ENCODE peak calls at places on chromosome 11, in four cellular contexts. P is IMR-90, W is H9, F is H1. E is an unnamed sample.

GRCh38 chr11:79438631-79439429 is 2.0 kb downstream of the TENM4 start:
- DNase-seq in P (peak), W (peak), F (peak), E (peak)

GRCh38 chr11:93942176-93942575 is 79.0 kb upstream of the HEPHL1 start:
- DNase-seq in P (no peak), W (no peak), F (no peak), E (no peak)

GRCh38 chr11:19766206-19766605 is 53.6 kb downstream of the NAV2 start:
- DNase-seq in P (peak), W (no peak), F (no peak), E (peak)

GRCh38 chr11:67699521-67699920 is 25.1 kb upstream of the ALDH3B2 start:
- DNase-seq in P (peak), W (no peak), F (peak), E (no peak)

GRCh38 chr11:111733009-111733408 is 33.2 kb downstream of the PPP2R1B start:
- DNase-seq in P (peak), W (no peak), F (no peak), E (no peak)

GRCh38 chr11:75241036-75241905 is 697 bp downstream of the TPBGL start:
- DNase-seq in P (peak), W (peak), F (peak), E (peak)

GRCh38 chr11:130906616-130907015 is 9.7 kb downstream of the SNX19 start:
- DNase-seq in P (no peak), W (no peak), F (no peak), E (no peak)

GRCh38 chr11:33722579-33723234 is 13.5 kb downstream of the CD59 start:
- DNase-seq in P (peak), W (no peak), F (no peak), E (peak)

GRCh38 chr11:6319001-6319878 is 1.1 kb downstream of the CAVIN3 start:
- DNase-seq in P (peak), W (peak), F (peak), E (peak)

GRCh38 chr11:35418847-35419712 is at the start of gene SLC1A2:
- DNase-seq in P (peak), W (peak), F (peak), E (peak)

GRCh38 chr11:74004046-74004693 is 4.7 kb downstream of the UCP3 start:
- DNase-seq in P (no peak), W (no peak), F (no peak), E (no peak)

GRCh38 chr11:23252426-23252825 is 392.2 kb upstream of the CCDC179 start:
- DNase-seq in P (no peak), W (no peak), F (no peak), E (no peak)

GRCh38 chr11:125257185-125257584 is 92.6 kb downstream of the PKNOX2 start:
- DNase-seq in P (no peak), W (peak), F (peak), E (peak)

GRCh38 chr11:75349540-75350116 is 1.8 kb downstream of the ARRB1 start:
- DNase-seq in P (no peak), W (peak), F (no peak), E (peak)

GRCh38 chr11:101342307-101342706 is 212.7 kb upstream of the PGR start:
- DNase-seq in P (no peak), W (no peak), F (no peak), E (no peak)

GRCh38 chr11:33640730-33641371 is 59.8 kb downstream of the C11orf91 start:
- DNase-seq in P (no peak), W (no peak), F (no peak), E (no peak)

GRCh38 chr11:91163619-91164451 is 941.0 kb upstream of the CHORDC1 start:
- DNase-seq in P (peak), W (no peak), F (no peak), E (no peak)

GRCh38 chr11:86438685-86439084 is 64.0 kb downstream of the CCDC81 start:
- DNase-seq in P (peak), W (no peak), F (no peak), E (peak)

GRCh38 chr11:31763296-31763695 is 47.8 kb downstream of the PAX6 start:
- DNase-seq in P (no peak), W (no peak), F (no peak), E (no peak)

GRCh38 chr11:15280393-15280792 is 165.7 kb downstream of the INSC start:
- DNase-seq in P (no peak), W (no peak), F (no peak), E (no peak)

GRCh38 chr11:50379484-50379883 is 346.8 kb downstream of the OR4C45 start:
- DNase-seq in P (no peak), W (no peak), F (no peak), E (no peak)

DNA sequence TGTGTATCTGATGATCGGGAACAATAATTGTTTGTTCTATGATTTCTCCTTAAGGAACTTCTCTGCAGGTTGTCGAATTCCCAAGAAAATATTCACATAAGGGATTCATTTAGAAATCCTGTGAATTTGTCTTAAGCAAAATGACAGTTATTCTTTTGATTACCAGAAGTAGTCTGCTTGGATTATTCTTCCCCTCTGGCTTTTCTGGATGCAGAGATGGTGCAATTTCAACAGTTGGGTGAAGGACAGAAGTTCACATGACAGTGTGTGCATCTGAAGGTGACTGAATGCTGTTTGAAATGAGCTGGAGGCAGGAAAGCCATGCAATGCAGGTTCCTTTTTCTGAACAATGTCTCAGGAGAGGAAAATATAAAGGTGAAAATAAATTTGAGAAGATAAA is 137.2 kb upstream of the MTMR2 start:
- DNase-seq in P (no peak), W (no peak), F (no peak), E (no peak)
- H2BK5ac ChIP-seq in P (no peak), W (no peak), F (no peak), E (no peak)

DNA sequence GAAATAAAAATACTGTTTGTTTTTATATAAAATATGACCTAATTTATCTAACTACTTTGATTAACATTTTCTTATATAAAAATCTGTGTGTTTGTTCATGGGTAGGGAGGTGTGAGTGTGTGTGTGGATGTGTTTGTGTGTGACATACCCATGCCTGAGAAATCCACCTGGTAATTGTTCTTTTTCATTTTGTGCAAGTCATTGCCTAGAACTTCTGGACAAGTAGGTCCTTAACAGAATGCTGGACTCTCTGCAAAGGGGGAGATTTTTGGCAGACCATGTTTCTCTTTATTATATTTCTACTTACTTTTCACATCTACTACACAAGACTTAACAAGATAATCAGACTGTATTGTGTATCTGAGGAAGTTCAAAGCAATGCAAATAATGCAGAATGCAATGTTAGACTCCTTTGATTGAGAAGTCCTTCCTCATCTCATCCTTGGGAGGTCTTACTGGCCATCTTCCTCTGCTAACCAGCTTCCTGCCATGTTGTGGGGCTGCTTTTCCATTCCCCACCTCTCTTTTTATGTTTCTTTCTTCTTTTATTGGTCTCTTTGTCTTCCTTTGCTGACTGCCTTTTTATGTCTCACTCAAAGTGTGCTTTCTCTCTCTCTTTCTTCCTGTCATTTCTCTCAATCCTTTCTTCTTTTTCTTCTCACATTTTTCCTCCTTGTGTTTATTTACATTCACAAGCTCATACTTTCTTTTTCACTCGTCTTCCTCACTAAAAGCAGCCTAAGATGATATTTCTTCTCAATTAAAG is 1017.0 kb upstream of the CNTN5 start:
- DNase-seq in P (no peak), W (no peak), F (no peak), E (no peak)
- H4K5ac ChIP-seq in P (no peak), W (no peak), F (no peak), E (no peak)

DNA sequence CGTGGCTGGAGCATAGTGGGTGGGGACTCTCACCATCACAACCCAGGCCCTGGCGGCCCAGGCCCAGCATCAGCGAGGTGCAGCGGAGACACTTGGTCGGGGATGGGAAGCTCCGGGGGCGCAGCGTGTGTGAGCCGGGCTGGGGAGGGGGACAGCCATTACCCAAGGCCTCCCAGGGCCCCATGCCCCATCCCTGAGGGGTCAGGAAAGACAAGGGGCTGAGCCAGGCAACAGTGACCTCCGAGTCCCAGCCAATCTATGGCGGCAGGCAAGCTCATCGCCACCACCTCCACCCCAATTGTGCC is 11.3 kb downstream of the CDC42BPG start:
- DNase-seq in P (no peak), W (no peak), F (no peak), E (no peak)
- H2BK5ac ChIP-seq in P (no peak), W (no peak), F (no peak), E (no peak)

GRCh38 chr11:69683764-69684333 is 8.7 kb upstream of the LTO1 start:
- DNase-seq in P (no peak), W (peak), F (peak), E (peak)
- H4K5ac ChIP-seq in P (no peak), W (no peak), F (no peak), E (no peak)

GRCh38 chr11:2180775-2181370 is 9.3 kb upstream of the TH start:
- DNase-seq in P (no peak), W (no peak), F (no peak), E (no peak)

GRCh38 chr11:2179516-2179915 is 7.9 kb upstream of the TH start:
- DNase-seq in P (no peak), W (no peak), F (no peak), E (no peak)

GRCh38 chr11:2177081-2177480 is 5.5 kb upstream of the TH start:
- DNase-seq in P (no peak), W (no peak), F (no peak), E (no peak)

GRCh38 chr11:2180347-2180746 is 8.7 kb upstream of the TH start:
- DNase-seq in P (no peak), W (no peak), F (no peak), E (no peak)

DNA sequence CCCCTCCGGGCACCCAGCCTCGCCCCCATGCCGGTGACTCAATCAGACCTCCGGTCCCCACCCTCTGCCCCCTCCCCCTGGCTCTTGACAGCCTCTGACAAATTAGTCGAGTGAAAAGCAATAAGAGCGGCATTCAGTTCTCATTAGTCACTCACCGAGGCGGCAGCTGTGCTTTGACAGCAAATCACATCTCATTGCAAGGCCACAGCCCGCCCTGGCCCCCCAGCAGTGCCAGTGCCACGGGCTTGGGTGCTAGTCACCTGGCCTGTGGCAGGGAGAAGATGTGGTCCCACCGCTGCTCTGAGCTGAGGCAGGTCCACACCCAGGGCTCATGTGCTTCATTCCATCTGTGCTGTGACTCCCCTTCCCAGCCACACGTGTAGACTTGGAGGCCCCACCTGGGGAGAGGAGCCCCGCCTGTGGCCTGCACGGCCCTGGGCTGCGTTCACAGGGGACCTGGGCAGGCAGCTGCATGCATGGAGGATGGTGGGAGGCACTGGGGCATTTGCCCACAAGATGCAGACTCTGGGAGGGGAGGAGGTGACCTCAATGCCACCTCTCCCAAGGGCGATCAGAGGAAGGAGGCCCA is 7.4 kb upstream of the TH start:
- DNase-seq in P (peak), W (no peak), F (no peak), E (peak)
- H2BK5ac ChIP-seq in P (no peak), W (no peak), F (no peak), E (no peak)

DNA sequence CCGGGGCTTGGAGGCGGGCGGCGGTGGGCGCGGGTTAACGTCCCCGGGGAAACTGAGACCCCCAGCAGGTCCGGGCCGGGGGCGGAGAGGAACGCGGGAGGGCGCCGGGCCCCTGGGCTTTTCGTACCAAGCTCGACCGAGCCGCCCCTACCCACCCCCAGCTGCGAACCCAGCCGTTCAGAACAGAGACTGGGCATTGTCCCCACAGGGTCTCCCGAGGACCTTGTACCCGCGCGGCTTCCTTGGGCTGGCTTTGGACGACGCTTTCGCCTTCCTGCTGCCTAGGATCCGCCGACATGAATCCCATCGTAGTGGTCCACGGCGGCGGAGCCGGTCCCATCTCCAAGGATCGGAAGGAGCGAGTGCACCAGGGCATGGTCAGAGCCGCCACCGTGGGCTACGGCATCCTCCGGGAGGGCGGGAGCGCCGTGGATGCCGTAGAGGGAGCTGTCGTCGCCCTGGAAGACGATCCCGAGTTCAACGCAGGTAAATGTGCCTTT is 484 bp downstream of the ASRGL1 start:
- DNase-seq in P (no peak), W (peak), F (no peak), E (peak)
- H4K5ac ChIP-seq in P (no peak), W (no peak), F (no peak), E (no peak)

GRCh38 chr11:126280595-126280994 is 2.3 kb upstream of the TIRAP start:
- DNase-seq in P (no peak), W (no peak), F (no peak), E (no peak)

GRCh38 chr11:126281245-126281644 is 1.6 kb upstream of the TIRAP start:
- DNase-seq in P (no peak), W (no peak), F (no peak), E (no peak)

GRCh38 chr11:126282742-126283591 is at the start of gene TIRAP:
- DNase-seq in P (peak), W (peak), F (peak), E (peak)

GRCh38 chr11:126281666-126282175 is 1.2 kb upstream of the TIRAP start:
- DNase-seq in P (no peak), W (no peak), F (no peak), E (no peak)

GRCh38 chr11:126282361-126282741 is 542 bp upstream of the TIRAP start:
- DNase-seq in P (peak), W (peak), F (peak), E (peak)
- H2BK5ac ChIP-seq in P (peak), W (no peak), F (no peak), E (no peak)

GRCh38 chr11:116918925-116919653 is 81.7 kb upstream of the APOA1 start:
- DNase-seq in P (no peak), W (no peak), F (no peak), E (no peak)
- H4K5ac ChIP-seq in P (no peak), W (no peak), F (no peak), E (no peak)

GRCh38 chr11:64342869-64343739 is 3.1 kb downstream of the CCDC88B start:
- DNase-seq in P (no peak), W (peak), F (no peak), E (no peak)
- H2BK5ac ChIP-seq in P (no peak), W (no peak), F (no peak), E (no peak)

E was measured in mesendoderm.